ENCODE peak calls at places on chromosomes 3 and 15, in six cellular contexts. O is HCT116, R is K562, X is HepG2, P is H1, W is GM12878. N is an unnamed sample. For H3K4me1, the result is how much of the 10 kb centered on the place peaks cover.

GRCh38 chr3:41190509-41191284 is 8.6 kb upstream of the CTNNB1 start:
- DNase-seq in R (no peak), W (no peak), P (no peak), O (no peak), X (peak), N (no peak)

GRCh38 chr3:117184574-117184973 is 475.0 kb downstream of the TUSC7 start:
- DNase-seq in R (no peak), O (no peak), P (no peak), W (no peak), X (no peak), N (no peak)

GRCh38 chr15:70149667-70150404 is 52.1 kb upstream of the TLE3 start:
- DNase-seq in P (no peak), W (no peak), R (peak), O (no peak), X (no peak), N (no peak)

GRCh38 chr3:139975592-139976360 is 40.8 kb downstream of the CLSTN2 start:
- DNase-seq in R (no peak), O (no peak), W (no peak), P (no peak), X (no peak), N (no peak)

GRCh38 chr3:13141991-13142412 is 68.8 kb upstream of the IQSEC1 start:
- DNase-seq in R (peak), X (no peak), W (no peak), P (peak), O (no peak), N (peak)

GRCh38 chr3:21705769-21706168 is 45.2 kb downstream of the ZNF385D start:
- DNase-seq in X (no peak), W (no peak), P (no peak), O (no peak), R (no peak), N (no peak)

GRCh38 chr3:129023909-129024308 is 22.8 kb downstream of the EFCC1 start:
- DNase-seq in O (no peak), X (no peak), W (no peak), P (no peak), R (peak), N (no peak)

GRCh38 chr15:80674245-80674614 is 20.9 kb upstream of the ABHD17C start:
- DNase-seq in O (no peak), R (no peak), W (peak), P (no peak), X (no peak), N (no peak)

GRCh38 chr3:16477054-16477453 is 36.4 kb downstream of the RFTN1 start:
- DNase-seq in R (no peak), P (no peak), O (no peak), X (no peak), W (no peak), N (no peak)

GRCh38 chr15:62896969-62897486 is 145.5 kb upstream of the TPM1 start:
- DNase-seq in X (peak), P (no peak), R (peak), W (no peak), O (peak), N (no peak)

GRCh38 chr3:58349792-58350626 is 17.3 kb downstream of the PXK start:
- DNase-seq in W (peak), P (no peak), X (no peak), O (no peak), R (no peak), N (no peak)

GRCh38 chr3:186152361-186152798 is 43.5 kb upstream of the ETV5 start:
- DNase-seq in P (no peak), X (no peak), W (peak), R (no peak), O (no peak), N (no peak)

GRCh38 chr3:51343918-51344687 is 41.0 kb upstream of the MANF start:
- DNase-seq in R (no peak), W (no peak), P (peak), X (peak), O (peak), N (no peak)

GRCh38 chr3:144394052-144394451 is 422.4 kb downstream of the DIPK2A start:
- DNase-seq in O (no peak), R (no peak), P (no peak), W (no peak), X (no peak), N (no peak)
- TF ChIP-seq ZNF274 in O (no peak), R (no peak), P (no peak), W (no peak), X (no peak), N (no peak)

GRCh38 chr3:105805402-105805801 is 63.4 kb downstream of the CBLB start:
- DNase-seq in X (no peak), R (no peak), O (no peak), W (no peak), P (no peak), N (no peak)
- H3K4me1 ChIP-seq in X (under half), R (under half), O (under half), W (under half), P (under half), N (under half)

GRCh38 chr3:71305246-71306206 is 278.0 kb downstream of the FOXP1 start:
- DNase-seq in X (peak), O (no peak), R (no peak), P (peak), W (no peak), N (peak)
- TF ChIP-seq YY1 in X (no peak), O (no peak), R (no peak), P (peak), W (no peak), N (no peak)

GRCh38 chr15:60844431-60845174 is 365.7 kb upstream of the ICE2 start:
- DNase-seq in X (no peak), W (no peak), P (no peak), O (no peak), R (no peak), N (no peak)
- TF ChIP-seq ZNF274 in X (no peak), W (no peak), P (no peak), O (no peak), R (no peak), N (no peak)

DNA sequence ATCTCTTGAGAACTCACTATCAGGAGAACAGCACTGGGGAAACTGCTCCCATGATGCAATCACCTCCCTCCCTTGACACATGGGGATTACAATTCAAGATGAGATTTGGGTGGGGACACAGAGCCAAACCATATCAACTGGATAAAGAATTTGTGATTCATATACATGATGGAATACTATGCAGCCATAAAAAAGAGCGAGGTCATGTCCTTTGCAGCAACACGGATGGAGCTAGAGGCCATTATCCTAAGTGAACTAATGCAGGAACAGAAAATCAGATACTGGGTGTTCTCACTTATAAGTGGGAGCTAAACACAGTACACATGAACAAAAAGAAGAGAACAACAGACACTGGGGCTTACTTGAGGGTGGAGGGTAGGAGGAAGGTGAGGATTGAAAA is 17.0 kb downstream of the SPG11 start:
- DNase-seq in O (no peak), X (no peak), W (no peak), R (no peak), P (no peak), N (no peak)
- H3K4me1 ChIP-seq in O (under half), X (under half), W (under half), R (under half), P (under half), N (under half)